ENCODE peak calls at places on chromosomes 7 and 10, in nine cellular contexts. One of them, this sample, is unnamed.

GRCh38 chr7:148620749-148621372 is 30.3 kb downstream of the C7orf33 start:
- DNase-seq in heart left ventricle: no peak
- DNase-seq in HCT116: peak; percentile 3
- DNase-seq in transverse colon: no peak
- DNase-seq in SJCRH30: no peak
- DNase-seq in hepatocyte: peak; percentile 35
- DNase-seq in uterus: no peak
- DNase-seq in esophagus squamous epithelium: no peak
- DNase-seq in A549: peak; percentile 32
- DNase-seq in this sample: no peak

GRCh38 chr10:93999401-93999851 is 5.7 kb downstream of the PLCE1 start:
- DNase-seq in transverse colon: peak; percentile 69
- DNase-seq in hepatocyte: peak; percentile 50
- DNase-seq in SJCRH30: peak; percentile 13
- DNase-seq in uterus: peak; percentile 75
- DNase-seq in HCT116: no peak
- DNase-seq in A549: no peak
- DNase-seq in esophagus squamous epithelium: no peak
- DNase-seq in heart left ventricle: peak; percentile 71
- DNase-seq in this sample: no peak

GRCh38 chr7:112201421-112201820 is 4.8 kb downstream of the DOCK4 start:
- DNase-seq in transverse colon: no peak
- DNase-seq in A549: no peak
- DNase-seq in heart left ventricle: no peak
- DNase-seq in uterus: no peak
- DNase-seq in hepatocyte: no peak
- DNase-seq in HCT116: no peak
- DNase-seq in SJCRH30: no peak
- DNase-seq in esophagus squamous epithelium: no peak
- DNase-seq in this sample: no peak

GRCh38 chr7:145692237-145692950 is 424.2 kb upstream of the CNTNAP2 start:
- DNase-seq in hepatocyte: peak; percentile 36
- DNase-seq in A549: no peak
- DNase-seq in HCT116: no peak
- DNase-seq in esophagus squamous epithelium: no peak
- DNase-seq in transverse colon: no peak
- DNase-seq in uterus: no peak
- DNase-seq in SJCRH30: peak; percentile 15
- DNase-seq in heart left ventricle: peak; percentile 48
- DNase-seq in this sample: no peak

GRCh38 chr7:18352339-18353255 is 143.0 kb upstream of the HDAC9 start:
- DNase-seq in transverse colon: peak; percentile 53
- DNase-seq in HCT116: peak; percentile 35
- DNase-seq in esophagus squamous epithelium: no peak
- DNase-seq in heart left ventricle: peak; percentile 29
- DNase-seq in hepatocyte: peak; percentile 73
- DNase-seq in SJCRH30: peak; percentile 77
- DNase-seq in A549: peak; percentile 52
- DNase-seq in uterus: peak; percentile 30
- DNase-seq in this sample: peak; percentile 76

GRCh38 chr10:113907166-113907565 is 52.7 kb downstream of the NHLRC2 start:
- DNase-seq in transverse colon: no peak
- DNase-seq in heart left ventricle: no peak
- DNase-seq in uterus: no peak
- DNase-seq in esophagus squamous epithelium: no peak
- DNase-seq in HCT116: no peak
- DNase-seq in A549: peak; percentile 13
- DNase-seq in hepatocyte: no peak
- DNase-seq in SJCRH30: peak; percentile 63
- DNase-seq in this sample: peak; percentile 42

GRCh38 chr10:126104767-126105166 is 208.4 kb downstream of the FANK1 start:
- DNase-seq in esophagus squamous epithelium: no peak
- DNase-seq in heart left ventricle: peak; percentile 55
- DNase-seq in SJCRH30: no peak
- DNase-seq in uterus: peak; percentile 23
- DNase-seq in hepatocyte: no peak
- DNase-seq in HCT116: no peak
- DNase-seq in transverse colon: no peak
- DNase-seq in A549: no peak
- DNase-seq in this sample: no peak

GRCh38 chr7:33258561-33258960 is 129.2 kb downstream of the BBS9 start:
- DNase-seq in hepatocyte: no peak
- DNase-seq in transverse colon: no peak
- DNase-seq in SJCRH30: no peak
- DNase-seq in esophagus squamous epithelium: no peak
- DNase-seq in uterus: no peak
- DNase-seq in heart left ventricle: no peak
- DNase-seq in A549: no peak
- DNase-seq in HCT116: no peak
- DNase-seq in this sample: no peak

GRCh38 chr7:150382844-150383225 is 3.7 kb downstream of the ZNF775 start:
- DNase-seq in esophagus squamous epithelium: no peak
- DNase-seq in SJCRH30: no peak
- DNase-seq in A549: no peak
- DNase-seq in heart left ventricle: no peak
- DNase-seq in HCT116: no peak
- DNase-seq in uterus: no peak
- DNase-seq in hepatocyte: no peak
- DNase-seq in transverse colon: no peak
- DNase-seq in this sample: no peak

GRCh38 chr10:46556515-46557318 is at the start of gene GPRIN2:
- DNase-seq in SJCRH30: no peak
- DNase-seq in A549: no peak
- DNase-seq in transverse colon: peak; percentile 83
- DNase-seq in uterus: peak; percentile 16
- DNase-seq in heart left ventricle: peak; percentile 32
- DNase-seq in HCT116: no peak
- DNase-seq in hepatocyte: peak; percentile 76
- DNase-seq in esophagus squamous epithelium: no peak
- DNase-seq in this sample: no peak

GRCh38 chr10:107341281-107341680 is 176.8 kb upstream of the SORCS1 start:
- DNase-seq in transverse colon: no peak
- DNase-seq in heart left ventricle: no peak
- DNase-seq in SJCRH30: no peak
- DNase-seq in esophagus squamous epithelium: no peak
- DNase-seq in uterus: no peak
- DNase-seq in hepatocyte: no peak
- DNase-seq in HCT116: no peak
- DNase-seq in A549: no peak
- DNase-seq in this sample: no peak

GRCh38 chr10:8534089-8534488 is 479.6 kb downstream of the GATA3 start:
- DNase-seq in A549: no peak
- DNase-seq in esophagus squamous epithelium: no peak
- DNase-seq in transverse colon: no peak
- DNase-seq in hepatocyte: no peak
- DNase-seq in HCT116: no peak
- DNase-seq in uterus: no peak
- DNase-seq in SJCRH30: no peak
- DNase-seq in heart left ventricle: no peak
- DNase-seq in this sample: no peak

GRCh38 chr10:35606423-35606822 is 1.3 kb downstream of the GJD4 start:
- DNase-seq in HCT116: no peak
- DNase-seq in transverse colon: no peak
- DNase-seq in uterus: no peak
- DNase-seq in esophagus squamous epithelium: no peak
- DNase-seq in heart left ventricle: no peak
- DNase-seq in SJCRH30: no peak
- DNase-seq in A549: no peak
- DNase-seq in hepatocyte: no peak
- DNase-seq in this sample: no peak

GRCh38 chr7:7164590-7164989 is 17.8 kb upstream of the C1GALT1 start:
- DNase-seq in esophagus squamous epithelium: no peak
- DNase-seq in HCT116: no peak
- DNase-seq in uterus: no peak
- DNase-seq in A549: no peak
- DNase-seq in transverse colon: no peak
- DNase-seq in SJCRH30: no peak
- DNase-seq in heart left ventricle: no peak
- DNase-seq in hepatocyte: no peak
- DNase-seq in this sample: no peak

GRCh38 chr10:129842031-129842430 is 122.0 kb downstream of the EBF3 start:
- DNase-seq in esophagus squamous epithelium: no peak
- DNase-seq in transverse colon: no peak
- DNase-seq in hepatocyte: no peak
- DNase-seq in heart left ventricle: no peak
- DNase-seq in HCT116: no peak
- DNase-seq in SJCRH30: no peak
- DNase-seq in uterus: no peak
- DNase-seq in A549: no peak
- DNase-seq in this sample: no peak

GRCh38 chr7:120260111-120260510 is 12.9 kb upstream of the KCND2 start:
- DNase-seq in transverse colon: no peak
- DNase-seq in hepatocyte: no peak
- DNase-seq in heart left ventricle: no peak
- DNase-seq in uterus: no peak
- DNase-seq in A549: no peak
- DNase-seq in SJCRH30: no peak
- DNase-seq in esophagus squamous epithelium: no peak
- DNase-seq in HCT116: no peak
- DNase-seq in this sample: no peak

GRCh38 chr10:91569522-91569921 is 63.3 kb downstream of the PPP1R3C start:
- DNase-seq in uterus: no peak
- DNase-seq in heart left ventricle: no peak
- DNase-seq in hepatocyte: no peak
- DNase-seq in HCT116: no peak
- DNase-seq in transverse colon: no peak
- DNase-seq in A549: no peak
- DNase-seq in SJCRH30: no peak
- DNase-seq in esophagus squamous epithelium: no peak
- DNase-seq in this sample: no peak

DNA sequence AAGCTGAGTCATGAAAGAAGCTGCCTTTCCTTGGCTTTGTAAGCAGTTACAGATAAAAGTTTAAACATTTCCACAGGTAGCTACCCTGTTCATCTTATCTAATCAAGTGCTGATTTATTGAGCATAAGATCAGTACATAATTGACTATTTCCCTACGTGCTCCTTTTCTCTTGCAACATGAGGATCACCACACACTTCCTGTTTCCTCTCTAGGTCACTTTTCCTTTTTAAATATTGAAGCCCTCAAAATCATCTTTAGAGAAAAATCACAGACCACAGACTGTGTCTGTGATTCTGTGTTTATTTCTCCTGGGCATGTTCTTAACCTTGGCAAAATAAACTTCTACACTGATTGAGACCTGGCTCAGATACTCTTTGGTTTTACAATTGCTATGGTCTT is 69.5 kb downstream of the ZNF37A start:
- DNase-seq in SJCRH30: no peak
- DNase-seq in transverse colon: no peak
- DNase-seq in HCT116: no peak
- DNase-seq in heart left ventricle: no peak
- DNase-seq in uterus: no peak
- DNase-seq in hepatocyte: no peak
- DNase-seq in A549: no peak
- DNase-seq in esophagus squamous epithelium: no peak
- DNase-seq in this sample: no peak
- H3K9me3 ChIP-seq in SJCRH30: no peaks in the 10 kb centered on the region
- H3K9me3 ChIP-seq in transverse colon: peaks cover 8% of the 10 kb centered on the region
- H3K9me3 ChIP-seq in HCT116: no peaks in the 10 kb centered on the region
- H3K9me3 ChIP-seq in heart left ventricle: peaks cover 20% of the 10 kb centered on the region
- H3K9me3 ChIP-seq in uterus: peaks cover 3% of the 10 kb centered on the region
- H3K9me3 ChIP-seq in hepatocyte: peaks cover 8% of the 10 kb centered on the region
- H3K9me3 ChIP-seq in A549: no peaks in the 10 kb centered on the region
- H3K9me3 ChIP-seq in esophagus squamous epithelium: peaks cover 31% of the 10 kb centered on the region
- H3K9me3 ChIP-seq in this sample: no peaks in the 10 kb centered on the region

GRCh38 chr10:89332092-89332633 is 4.4 kb downstream of the IFIT3 start:
- DNase-seq in esophagus squamous epithelium: no peak
- DNase-seq in hepatocyte: peak; percentile 56
- DNase-seq in SJCRH30: no peak
- DNase-seq in uterus: no peak
- DNase-seq in HCT116: no peak
- DNase-seq in transverse colon: no peak
- DNase-seq in heart left ventricle: no peak
- DNase-seq in A549: no peak
- DNase-seq in this sample: no peak
- H3K4me3 ChIP-seq in esophagus squamous epithelium: peak overlapping the region; percentile 36
- H3K4me3 ChIP-seq in hepatocyte: peak overlapping the region; percentile 6
- H3K4me3 ChIP-seq in SJCRH30: no peak overlapping the region
- H3K4me3 ChIP-seq in uterus: peak overlapping the region; percentile 33
- H3K4me3 ChIP-seq in HCT116: no peak overlapping the region
- H3K4me3 ChIP-seq in transverse colon: no peak overlapping the region
- H3K4me3 ChIP-seq in heart left ventricle: peak overlapping the region; percentile 51
- H3K4me3 ChIP-seq in A549: no peak overlapping the region
- H3K4me3 ChIP-seq in this sample: peak overlapping the region; percentile 71

DNA sequence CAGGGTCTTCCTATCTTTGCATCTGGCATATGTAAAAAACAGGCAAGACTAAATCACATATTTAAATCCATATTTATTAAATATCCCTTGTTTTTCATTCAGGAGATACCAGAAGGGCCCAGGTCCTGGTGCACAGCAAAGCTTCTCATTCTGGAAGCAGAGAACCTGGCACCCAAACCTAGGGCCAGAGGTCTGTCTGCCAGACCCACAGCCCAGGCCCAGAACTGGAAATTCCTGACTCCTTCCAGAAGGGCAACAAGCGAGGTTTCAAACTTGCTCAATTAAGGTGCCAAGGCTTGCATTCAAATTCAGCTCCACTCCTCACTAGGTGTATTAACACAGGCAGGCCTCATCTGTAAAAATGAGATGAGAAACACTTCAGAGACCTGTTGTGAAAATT is 4.2 kb upstream of the MYO1G start:
- DNase-seq in hepatocyte: no peak
- DNase-seq in HCT116: no peak
- DNase-seq in SJCRH30: no peak
- DNase-seq in A549: no peak
- DNase-seq in esophagus squamous epithelium: no peak
- DNase-seq in transverse colon: no peak
- DNase-seq in heart left ventricle: no peak
- DNase-seq in uterus: no peak
- DNase-seq in this sample: no peak
- H3K27ac ChIP-seq in hepatocyte: no peak overlapping the region
- H3K27ac ChIP-seq in HCT116: no peak overlapping the region
- H3K27ac ChIP-seq in SJCRH30: no peak overlapping the region
- H3K27ac ChIP-seq in A549: no peak overlapping the region
- H3K27ac ChIP-seq in esophagus squamous epithelium: no peak overlapping the region
- H3K27ac ChIP-seq in transverse colon: no peak overlapping the region
- H3K27ac ChIP-seq in heart left ventricle: no peak overlapping the region
- H3K27ac ChIP-seq in uterus: no peak overlapping the region
- H3K27ac ChIP-seq in this sample: no peak overlapping the region

DNA sequence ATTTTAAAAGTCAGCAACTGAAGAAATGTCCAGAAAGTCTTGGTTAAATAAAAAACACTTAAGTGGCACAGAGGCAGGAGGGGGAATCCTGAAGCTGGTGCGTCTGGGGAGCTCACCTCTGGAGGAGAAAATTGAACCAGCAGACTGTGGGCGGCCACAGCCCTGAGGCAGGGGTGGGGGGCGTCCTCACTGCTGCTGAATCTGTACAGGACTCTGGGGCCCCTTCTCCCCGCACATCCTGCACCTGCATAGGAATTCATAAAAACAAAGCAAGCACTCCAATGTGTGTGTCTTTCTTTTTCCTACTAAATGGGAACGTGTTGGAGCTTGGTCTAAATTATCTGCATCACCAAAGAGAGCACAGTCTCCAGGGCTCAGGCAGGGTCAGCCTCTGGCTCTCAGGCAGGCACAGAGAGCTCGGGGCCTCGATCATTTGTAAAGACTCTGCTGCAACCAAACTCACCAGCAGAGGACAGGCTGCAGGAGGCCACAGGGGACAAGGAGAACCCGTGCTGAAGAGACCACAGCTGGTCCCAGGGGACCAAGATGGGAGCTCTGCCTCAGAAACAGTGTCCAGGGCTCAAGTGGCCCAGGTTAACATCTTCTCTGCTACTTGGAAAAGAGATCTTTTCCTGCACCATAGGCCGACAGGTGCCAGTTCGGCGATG is 543.3 kb downstream of the PTPRN2 start:
- DNase-seq in hepatocyte: no peak
- DNase-seq in A549: no peak
- DNase-seq in heart left ventricle: no peak
- DNase-seq in transverse colon: no peak
- DNase-seq in uterus: no peak
- DNase-seq in esophagus squamous epithelium: no peak
- DNase-seq in HCT116: no peak
- DNase-seq in SJCRH30: no peak
- DNase-seq in this sample: no peak
- H3K9me3 ChIP-seq in hepatocyte: no peaks in the 10 kb centered on the region
- H3K9me3 ChIP-seq in A549: peaks cover 6% of the 10 kb centered on the region
- H3K9me3 ChIP-seq in heart left ventricle: peaks cover 13% of the 10 kb centered on the region
- H3K9me3 ChIP-seq in transverse colon: peaks cover 5% of the 10 kb centered on the region
- H3K9me3 ChIP-seq in uterus: no peaks in the 10 kb centered on the region
- H3K9me3 ChIP-seq in esophagus squamous epithelium: peaks cover 5% of the 10 kb centered on the region
- H3K9me3 ChIP-seq in HCT116: no peaks in the 10 kb centered on the region
- H3K9me3 ChIP-seq in SJCRH30: peaks cover 3% of the 10 kb centered on the region
- H3K9me3 ChIP-seq in this sample: no peaks in the 10 kb centered on the region

This sample was measured in SK-N-MC.